ENCODE peak calls at places on chromosomes 2 and 18, in four cellular contexts. H is Peyer's patch, D is IMR-90, V is BE2C. P is an unnamed sample.
A peak's percentile ranks its signal among the peaks of the same experiment; 100 is the strongest.

GRCh38 chr2:227724394-227725039 is at the start of gene SCYGR6:
- DNase-seq in H (no peak), D (no peak), V (no peak), P (no peak)

GRCh38 chr2:68653538-68653982 is 10.2 kb downstream of the PROKR1 start:
- DNase-seq in D (peak; percentile 85), H (no peak), V (no peak), P (peak; percentile 42)

GRCh38 chr18:73835656-73836055 is 312.0 kb downstream of the FBXO15 start:
- DNase-seq in H (no peak), V (no peak), D (peak; percentile 32), P (no peak)

GRCh38 chr2:118763797-118764196 is 83.7 kb downstream of the EN1 start:
- DNase-seq in D (no peak), H (no peak), V (no peak), P (no peak)

GRCh38 chr18:44093253-44093652 is 587.4 kb upstream of the SETBP1 start:
- DNase-seq in H (no peak), D (no peak), V (no peak), P (peak; percentile 18)

GRCh38 chr2:285506-285905 is 2.4 kb downstream of the ALKAL2 start:
- DNase-seq in H (no peak), D (peak; percentile 84), V (no peak), P (peak; percentile 49)

GRCh38 chr2:75787532-75788132 is 76.9 kb upstream of the GCFC2 start:
- DNase-seq in D (peak; percentile 29), V (no peak), H (no peak), P (peak; percentile 17)

GRCh38 chr2:9282128-9282527 is 75.5 kb downstream of the ASAP2 start:
- DNase-seq in V (no peak), D (no peak), H (no peak), P (no peak)

GRCh38 chr18:48927286-48928080 is 23.3 kb downstream of the SMAD7 start:
- DNase-seq in H (peak; percentile 51), V (no peak), D (no peak), P (no peak)

GRCh38 chr18:48922801-48923730 is 27.7 kb downstream of the SMAD7 start:
- DNase-seq in H (peak; percentile 51), D (peak; percentile 82), V (no peak), P (peak; percentile 98)

GRCh38 chr18:48923746-48924580 is 26.8 kb downstream of the SMAD7 start:
- DNase-seq in H (peak; percentile 60), D (peak; percentile 69), V (no peak), P (peak; percentile 95)

GRCh38 chr18:48926420-48926857 is 24.3 kb downstream of the SMAD7 start:
- DNase-seq in H (peak; percentile 89), D (no peak), V (no peak), P (no peak)

GRCh38 chr18:48924621-48925601 is 25.9 kb downstream of the SMAD7 start:
- DNase-seq in D (no peak), H (peak; percentile 44), V (no peak), P (peak; percentile 62)
- TF ChIP-seq CTCF in D (no peak), H (no peak), V (no peak), P (no peak)

DNA sequence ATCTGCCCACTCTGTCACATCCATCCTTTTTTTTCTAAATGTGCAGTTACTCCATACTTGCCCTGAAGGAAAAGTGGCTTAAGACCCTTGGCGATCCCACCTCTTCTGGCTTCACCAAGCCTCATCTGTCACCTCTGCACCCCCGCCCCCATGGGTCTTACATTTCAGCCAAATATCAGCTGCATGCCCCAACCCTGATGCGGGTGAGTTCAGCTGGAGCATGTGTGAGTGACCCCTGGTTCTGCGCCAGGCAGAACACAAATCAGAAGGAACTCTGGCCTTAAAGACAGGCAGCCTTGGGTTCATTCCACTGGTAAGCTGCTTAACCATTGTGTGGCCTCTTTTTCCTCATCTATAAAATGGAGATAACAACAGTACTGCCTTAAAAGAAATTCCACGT is 194.7 kb downstream of the KLHL29 start:
- DNase-seq in V (no peak), D (no peak), H (no peak), P (no peak)
- H3K4me3 ChIP-seq in V (no peak overlapping the region), D (no peak overlapping the region), H (no peak overlapping the region), P (no peak overlapping the region)

GRCh38 chr2:201118121-201118956 is 2.4 kb downstream of the CFLAR start:
- DNase-seq in D (peak; percentile 78), H (peak; percentile 85), V (peak; percentile 47), P (peak; percentile 92)
- TF ChIP-seq CTCF in D (peak; percentile 56), H (peak; percentile 10), V (peak; percentile 21), P (peak; percentile 40)

DNA sequence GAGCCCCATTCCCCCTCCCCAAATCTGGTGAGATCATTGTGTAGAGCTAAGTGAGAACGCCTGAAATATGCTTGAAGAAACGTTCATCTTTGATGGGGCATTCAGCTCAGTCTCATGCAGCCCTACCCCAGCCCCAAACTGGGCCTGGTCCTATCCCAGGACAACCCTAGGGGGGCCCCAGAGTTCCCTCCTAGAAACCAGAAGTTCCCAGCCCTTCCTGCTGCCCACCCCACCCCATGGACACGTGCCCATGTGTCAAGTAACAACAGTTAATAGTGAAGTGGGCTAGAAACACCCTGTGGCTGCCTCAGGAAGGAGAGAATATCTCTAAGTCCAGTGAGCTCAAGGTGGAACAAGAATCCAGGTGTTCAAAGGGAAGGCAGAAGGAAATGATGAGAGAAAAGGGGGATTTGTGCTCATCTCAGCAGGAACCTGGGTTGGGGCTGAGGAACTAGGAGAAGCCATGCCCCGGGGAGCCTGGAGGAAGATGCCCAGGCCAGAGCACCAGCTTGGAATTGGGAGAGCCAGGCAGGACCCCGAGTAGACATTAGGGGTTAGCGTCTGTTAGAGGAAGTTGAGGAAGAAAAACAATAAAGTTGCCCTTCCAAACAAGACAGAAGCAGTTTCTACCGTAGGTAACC is 20.1 kb upstream of the SLC20A1 start:
- DNase-seq in D (no peak), H (no peak), V (no peak), P (no peak)
- H3K4me3 ChIP-seq in D (no peak overlapping the region), H (no peak overlapping the region), V (no peak overlapping the region), P (no peak overlapping the region)

GRCh38 chr18:48297139-48297538 is 112.0 kb downstream of the ZBTB7C start:
- DNase-seq in D (no peak), H (no peak), V (no peak), P (no peak)

GRCh38 chr18:48296581-48296980 is 112.6 kb downstream of the ZBTB7C start:
- DNase-seq in V (no peak), D (no peak), H (no peak), P (no peak)

GRCh38 chr18:48293954-48294893 is 115.0 kb downstream of the ZBTB7C start:
- DNase-seq in D (no peak), H (no peak), V (peak; percentile 46), P (no peak)

GRCh38 chr18:48294894-48295585 is 114.1 kb downstream of the ZBTB7C start:
- DNase-seq in H (no peak), D (no peak), V (no peak), P (no peak)

GRCh38 chr18:48295586-48296311 is 113.4 kb downstream of the ZBTB7C start:
- DNase-seq in V (no peak), D (no peak), H (no peak), P (no peak)
- TF ChIP-seq CTCF in V (peak; percentile 44), D (no peak), H (no peak), P (peak; percentile 51)

DNA sequence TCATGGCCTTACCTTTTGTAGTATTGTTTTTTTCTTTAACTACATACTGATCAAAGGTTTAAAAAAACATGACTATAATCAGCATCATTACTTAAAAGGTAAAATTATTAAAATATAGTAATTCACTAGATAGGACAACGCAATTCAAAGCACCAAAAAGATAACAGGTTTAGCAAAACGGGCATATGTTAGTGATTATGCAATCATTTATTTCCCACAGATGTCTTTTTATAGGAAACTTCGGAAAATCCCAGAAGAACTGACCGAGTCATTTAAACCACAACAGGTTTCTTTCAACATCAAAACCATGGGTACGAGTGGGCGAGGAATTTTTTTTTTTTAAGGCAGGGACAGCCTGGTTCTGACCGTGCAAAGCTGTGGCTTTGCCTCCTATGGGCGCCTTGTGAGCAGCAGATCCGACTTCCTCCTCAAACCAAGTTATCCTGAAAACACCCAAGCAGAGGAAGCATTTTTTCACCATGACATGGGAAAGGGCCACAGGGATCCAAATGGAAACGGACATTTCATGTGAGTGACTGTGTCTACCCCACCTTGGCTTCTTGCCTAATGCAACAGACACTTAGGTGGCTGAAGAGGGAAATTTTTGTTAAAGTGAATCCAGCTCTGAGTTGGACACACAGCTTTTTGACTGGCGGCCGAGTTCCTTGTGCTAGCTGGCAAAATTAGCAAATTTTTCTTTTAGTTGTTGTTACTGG is 487.2 kb upstream of the ZEB2 start:
- DNase-seq in V (no peak), H (no peak), D (peak; percentile 98), P (peak; percentile 92)
- H3K4me3 ChIP-seq in V (no peak overlapping the region), H (no peak overlapping the region), D (peak overlapping the region; percentile 19), P (peak overlapping the region; percentile 21)

GRCh38 chr18:47263828-47264314 is 12.4 kb upstream of the SKOR2 start:
- DNase-seq in H (no peak), D (no peak), V (no peak), P (no peak)
- TF ChIP-seq CTCF in H (no peak), D (no peak), V (no peak), P (no peak)

P was measured in fibroblast of villous mesenchyme.